ENCODE peak calls at places on chromosomes 16 and 17, in eight cellular contexts. G is anterior cingulate cortex, Y is T-helper 1 cell, Z is HTR-8/SVneo, B is PC-3, Q is T follicular helper cell, T is AML-193, C is naive B cell. I is an unnamed sample.

GRCh38 chr16:22216191-22216831 is 10.2 kb downstream of the EEF2K start:
- DNase-seq in T (peak; percentile 22), Y (no peak), C (no peak), G (no peak), Q (no peak), B (no peak), Z (no peak), I (no peak)

GRCh38 chr16:87506423-87507350 is 13.9 kb upstream of the ZCCHC14 start:
- DNase-seq in G (no peak), Q (no peak), C (no peak), B (no peak), Z (no peak), Y (no peak), T (no peak), I (no peak)

GRCh38 chr17:81368623-81369022 is 26.6 kb upstream of the BAHCC1 start:
- DNase-seq in B (no peak), Z (no peak), T (no peak), C (no peak), Q (no peak), G (no peak), Y (no peak), I (no peak)

GRCh38 chr17:40443988-40444899 is 994 bp downstream of the IGFBP4 start:
- DNase-seq in T (no peak), B (peak; percentile 9), Z (no peak), Y (no peak), G (no peak), C (no peak), Q (no peak), I (no peak)

GRCh38 chr16:49012961-49013726 is 268.5 kb downstream of the CBLN1 start:
- DNase-seq in T (no peak), C (no peak), Q (no peak), G (peak; percentile 29), Z (no peak), B (no peak), Y (no peak), I (peak; percentile 22)

GRCh38 chr17:47413872-47414271 is 90.1 kb downstream of the EFCAB13 start:
- DNase-seq in Y (no peak), G (no peak), C (no peak), Q (no peak), B (no peak), T (no peak), Z (no peak), I (no peak)

GRCh38 chr17:49290690-49291326 is 60.2 kb upstream of the PHOSPHO1 start:
- DNase-seq in T (peak; percentile 62), B (peak; percentile 69), G (no peak), Q (no peak), Y (no peak), Z (peak; percentile 65), C (no peak), I (peak; percentile 19)

GRCh38 chr17:73371285-73371684 is 59.5 kb upstream of the CDC42EP4 start:
- DNase-seq in G (no peak), Z (peak; percentile 38), T (no peak), Y (no peak), Q (no peak), B (peak; percentile 90), C (no peak), I (peak; percentile 90)

GRCh38 chr17:58006563-58006923 is 503 bp downstream of the SRSF1 start:
- DNase-seq in T (peak; percentile 71), Q (peak; percentile 29), B (peak; percentile 74), Z (peak; percentile 66), Y (peak; percentile 21), G (peak; percentile 67), C (peak; percentile 36), I (peak; percentile 70)

GRCh38 chr17:79028496-79029326 is 4.7 kb downstream of the C1QTNF1 start:
- DNase-seq in B (no peak), C (no peak), Q (no peak), T (no peak), Z (no peak), G (no peak), Y (no peak), I (no peak)

GRCh38 chr17:45267436-45268055 is 5.7 kb upstream of the SPATA32 start:
- DNase-seq in B (no peak), T (no peak), Y (no peak), G (no peak), Z (no peak), C (no peak), Q (no peak), I (no peak)

GRCh38 chr16:25012525-25012991 is 2.6 kb downstream of the ARHGAP17 start:
- DNase-seq in Q (no peak), G (no peak), B (peak; percentile 79), C (no peak), T (peak; percentile 14), Z (peak; percentile 49), Y (no peak), I (no peak)

GRCh38 chr16:87648236-87648635 is 45.9 kb downstream of the JPH3 start:
- DNase-seq in T (no peak), Y (no peak), Z (no peak), G (no peak), C (no peak), B (no peak), Q (no peak), I (no peak)

GRCh38 chr17:42459983-42460300 is 1.3 kb downstream of the ATP6V0A1 start:
- DNase-seq in G (no peak), Z (peak; percentile 53), B (no peak), C (peak; percentile 39), Y (no peak), Q (no peak), T (peak; percentile 62), I (peak; percentile 45)

GRCh38 chr17:70190959-70191805 is 21.9 kb downstream of the KCNJ2 start:
- DNase-seq in Y (no peak), G (no peak), B (peak; percentile 19), Q (no peak), Z (no peak), C (no peak), T (no peak), I (no peak)

GRCh38 chr16:54318941-54319340 is 32.4 kb upstream of the IRX3 start:
- DNase-seq in B (no peak), Y (no peak), C (no peak), G (no peak), Z (no peak), Q (no peak), T (no peak), I (peak; percentile 25)

GRCh38 chr17:79988163-79988971 is 47.3 kb downstream of the TBC1D16 start:
- DNase-seq in C (no peak), B (peak; percentile 93), Z (no peak), G (no peak), Q (no peak), T (no peak), Y (no peak), I (peak; percentile 75)

GRCh38 chr16:72836985-72837384 is 210.9 kb downstream of the ZFHX3 start:
- DNase-seq in Z (no peak), B (no peak), Y (no peak), T (no peak), G (no peak), C (no peak), Q (no peak), I (peak; percentile 16)